ENCODE peak calls at places on chromosomes 4 and X, in nine cellular contexts. H is NCI-H1694 treated with DMSO at 0.1 percent for 48 hours, R is pancreas, L is breast epithelium, G is AG09309, X is HEK293T, W is lung microvascular endothelial cell, D is WTC11, Y is non-pigmented ciliary epithelial cell. U is an unnamed sample.
A peak's percentile ranks its signal among the peaks of the same experiment; 100 is the strongest.

GRCh38 chr4:183443609-183444148 is 757 bp upstream of the CDKN2AIP start:
- DNase-seq in H (peak; percentile 22), R (no peak), L (no peak), G (no peak), X (peak; percentile 35), W (no peak), D (peak; percentile 68), Y (no peak), U (no peak)

GRCh38 chrX:37350034-37350365 is 836 bp downstream of the PRRG1 start:
- DNase-seq in H (peak; percentile 12), R (peak; percentile 55), L (no peak), G (no peak), X (peak; percentile 17), W (peak; percentile 41), D (no peak), Y (no peak), U (peak; percentile 54)

GRCh38 chr4:39466747-39467146 is 7.9 kb downstream of the LIAS start:
- DNase-seq in H (no peak), R (no peak), L (no peak), G (no peak), X (no peak), W (no peak), D (no peak), Y (no peak), U (no peak)

GRCh38 chr4:81565137-81565870 is 93.6 kb upstream of the RASGEF1B start:
- DNase-seq in H (no peak), R (peak; percentile 74), L (no peak), G (no peak), X (peak; percentile 10), W (no peak), D (no peak), Y (no peak), U (peak; percentile 92)

GRCh38 chr4:117385531-117385930 is 300.2 kb upstream of the TRAM1L1 start:
- DNase-seq in H (no peak), R (no peak), L (no peak), G (no peak), X (no peak), W (no peak), D (no peak), Y (peak; percentile 15), U (no peak)

GRCh38 chr4:88021824-88022223 is 14.4 kb downstream of the PKD2 start:
- DNase-seq in H (no peak), R (no peak), L (no peak), G (no peak), X (no peak), W (no peak), D (no peak), Y (no peak), U (no peak)

GRCh38 chr4:74364649-74365491 is at the start of gene EREG:
- DNase-seq in H (no peak), R (peak; percentile 64), L (no peak), G (no peak), X (peak; percentile 10), W (peak; percentile 60), D (peak; percentile 84), Y (no peak), U (peak; percentile 15)

GRCh38 chrX:48490661-48491060 is 14.7 kb downstream of the FTSJ1 start:
- DNase-seq in H (no peak), R (no peak), L (no peak), G (no peak), X (no peak), W (no peak), D (no peak), Y (no peak), U (no peak)

GRCh38 chr4:124943938-124944337 is 231.4 kb upstream of the ANKRD50 start:
- DNase-seq in H (no peak), R (no peak), L (no peak), G (no peak), X (no peak), W (no peak), D (no peak), Y (no peak), U (no peak)

GRCh38 chrX:47514553-47515235 is 31.7 kb upstream of the ZNF41 start:
- DNase-seq in H (no peak), R (no peak), L (no peak), G (no peak), X (no peak), W (peak; percentile 20), D (no peak), Y (no peak), U (no peak)

GRCh38 chrX:38426785-38427184 is 74.4 kb downstream of the OTC start:
- DNase-seq in H (no peak), R (no peak), L (no peak), G (no peak), X (no peak), W (peak; percentile 0), D (no peak), Y (no peak), U (no peak)

GRCh38 chr4:74308215-74308614 is at the start of gene EPGN:
- DNase-seq in H (no peak), R (no peak), L (no peak), G (no peak), X (no peak), W (peak; percentile 19), D (no peak), Y (no peak), U (no peak)

GRCh38 chr4:54550415-54551171 is 107.2 kb upstream of the KIT start:
- DNase-seq in H (no peak), R (no peak), L (no peak), G (no peak), X (no peak), W (no peak), D (no peak), Y (no peak), U (no peak)

GRCh38 chr4:61201562-61202099 is 1.5 kb downstream of the ADGRL3 start:
- DNase-seq in H (no peak), R (no peak), L (no peak), G (no peak), X (peak; percentile 16), W (no peak), D (no peak), Y (no peak), U (peak; percentile 20)

GRCh38 chr4:123952530-123953274 is 556.1 kb downstream of the SPRY1 start:
- DNase-seq in H (no peak), R (no peak), L (no peak), G (no peak), X (no peak), W (no peak), D (no peak), Y (no peak), U (no peak)

GRCh38 chr4:151530783-151531182 is 121.8 kb downstream of the FHIP1A start:
- DNase-seq in H (no peak), R (no peak), L (no peak), G (no peak), X (peak; percentile 12), W (no peak), D (no peak), Y (no peak), U (no peak)

GRCh38 chrX:43835557-43835956 is 46.7 kb downstream of the MAOB start:
- DNase-seq in H (no peak), R (no peak), L (no peak), G (no peak), X (no peak), W (no peak), D (no peak), Y (no peak), U (no peak)

GRCh38 chr4:7158991-7159390 is 33.3 kb upstream of the SORCS2 start:
- DNase-seq in H (no peak), R (peak; percentile 25), L (peak; percentile 45), G (no peak), X (no peak), W (no peak), D (no peak), Y (no peak), U (no peak)

U was measured in right cardiac atrium.